ENCODE peak calls at places on chromosomes 4 and X, in ten cellular contexts. Z is pancreas, X is HCT116, E is ascending aorta, Q is ovary, N is cardiac muscle cell, F is BE2C, W is IMR-90, T is HL-60, G is astrocyte. I is an unnamed sample.

GRCh38 chrX:25083661-25084060 is 67.9 kb upstream of the ARX start:
- DNase-seq in E (no peak), X (no peak), Q (no peak), Z (no peak), T (no peak), G (no peak), F (no peak), W (no peak), N (no peak), I (no peak)

GRCh38 chr4:54942735-54943134 is 182.7 kb downstream of the KDR start:
- DNase-seq in X (no peak), F (no peak), G (no peak), T (no peak), E (no peak), Q (no peak), W (no peak), Z (no peak), N (no peak), I (no peak)

GRCh38 chrX:133969191-133969590 is 16.2 kb downstream of the GPC3 start:
- DNase-seq in X (no peak), T (no peak), W (no peak), Q (no peak), N (no peak), F (no peak), Z (no peak), E (no peak), G (no peak), I (no peak)

GRCh38 chrX:129665916-129666644 is 11.3 kb upstream of the APLN start:
- DNase-seq in T (no peak), X (peak; percentile 26), F (no peak), Q (no peak), N (no peak), E (peak; percentile 75), W (peak; percentile 75), Z (no peak), G (peak; percentile 71), I (no peak)

GRCh38 chr4:187171731-187172339 is 448.2 kb upstream of the FAT1 start:
- DNase-seq in Q (no peak), E (no peak), G (peak; percentile 45), W (peak; percentile 5), T (no peak), Z (no peak), F (no peak), N (no peak), X (no peak), I (no peak)

GRCh38 chrX:109847257-109848187 is 114.5 kb upstream of the ACSL4 start:
- DNase-seq in N (no peak), F (no peak), Q (no peak), E (no peak), W (peak; percentile 90), X (no peak), G (peak; percentile 90), Z (no peak), T (no peak), I (no peak)

GRCh38 chr4:85543832-85544231 is 68.9 kb downstream of the ARHGAP24 start:
- DNase-seq in N (no peak), T (no peak), X (no peak), F (no peak), G (peak; percentile 63), Q (no peak), W (peak; percentile 1), E (no peak), Z (no peak), I (no peak)

GRCh38 chrX:77788050-77788449 is 2.0 kb upstream of the ATRX start:
- DNase-seq in T (no peak), G (no peak), Q (no peak), N (no peak), F (no peak), W (peak; percentile 14), Z (no peak), E (no peak), X (peak; percentile 26), I (no peak)

GRCh38 chr4:74548561-74548960 is 103.6 kb downstream of the AREG start:
- DNase-seq in E (no peak), F (no peak), Z (no peak), T (no peak), G (no peak), Q (no peak), W (no peak), N (no peak), X (no peak), I (no peak)

GRCh38 chr4:13546855-13547562 is 2.7 kb upstream of the NKX3-2 start:
- DNase-seq in G (no peak), T (no peak), N (no peak), Z (no peak), W (no peak), E (no peak), Q (no peak), X (no peak), F (no peak), I (no peak)

GRCh38 chr4:48493485-48494100 is 3.5 kb downstream of the ZAR1 start:
- DNase-seq in E (no peak), W (no peak), N (peak; percentile 19), X (no peak), G (no peak), T (no peak), Z (no peak), F (no peak), Q (no peak), I (no peak)

GRCh38 chrX:91039777-91040176 is 394.9 kb upstream of the PABPC5 start:
- DNase-seq in Q (no peak), N (no peak), F (no peak), E (no peak), X (no peak), G (no peak), W (no peak), Z (no peak), T (no peak), I (no peak)

GRCh38 chr4:25235401-25235800 is 1.6 kb downstream of the PI4K2B start:
- DNase-seq in W (no peak), T (no peak), F (no peak), Q (no peak), E (no peak), N (no peak), X (no peak), Z (no peak), G (no peak), I (no peak)
- H3K4me3 ChIP-seq in W (peak overlapping the region; percentile 91), T (peak overlapping the region; percentile 70), F (peak overlapping the region; percentile 97), Q (peak overlapping the region; percentile 73), E (peak overlapping the region; percentile 81), N (peak overlapping the region; percentile 56), X (peak overlapping the region; percentile 77), Z (peak overlapping the region; percentile 97), G (peak overlapping the region; percentile 89), I (peak overlapping the region; percentile 98)

GRCh38 chrX:118973389-118974087 is 880 bp upstream of the LONRF3 start:
- DNase-seq in G (no peak), X (no peak), W (no peak), N (no peak), Q (peak; percentile 27), E (peak; percentile 64), T (no peak), F (no peak), Z (no peak), I (no peak)

GRCh38 chrX:118974908-118975671 is 672 bp downstream of the LONRF3 start:
- DNase-seq in W (no peak), X (no peak), G (no peak), E (peak; percentile 66), N (peak; percentile 22), F (peak; percentile 30), T (peak; percentile 47), Z (peak; percentile 35), Q (peak; percentile 38), I (no peak)

GRCh38 chrX:118975831-118976598 is 1.6 kb downstream of the LONRF3 start:
- DNase-seq in E (peak; percentile 92), G (no peak), Z (peak; percentile 73), X (no peak), F (peak; percentile 13), T (peak; percentile 80), W (peak; percentile 3), N (peak; percentile 10), Q (peak; percentile 83), I (peak; percentile 90)

GRCh38 chrX:118976599-118977340 is 2.4 kb downstream of the LONRF3 start:
- DNase-seq in G (no peak), N (no peak), Z (peak; percentile 53), T (peak; percentile 43), W (no peak), X (no peak), F (peak; percentile 40), E (peak; percentile 74), Q (peak; percentile 59), I (no peak)

GRCh38 chrX:118974088-118974907 is at the start of gene LONRF3:
- DNase-seq in G (peak; percentile 4), E (peak; percentile 89), X (no peak), N (peak; percentile 13), T (peak; percentile 85), Q (peak; percentile 80), W (peak; percentile 3), Z (peak; percentile 64), F (peak; percentile 22), I (peak; percentile 93)
- H3K27me3 ChIP-seq in G (peaks cover 27% of the 10 kb centered on the region), E (no peaks in the 10 kb centered on the region), X (no peaks in the 10 kb centered on the region), N (peaks cover 95% of the 10 kb centered on the region), T (peaks cover 7% of the 10 kb centered on the region), Q (no peaks in the 10 kb centered on the region), W (peaks cover 60% of the 10 kb centered on the region), Z (no peaks in the 10 kb centered on the region), F (peaks cover 42% of the 10 kb centered on the region), I (no peaks in the 10 kb centered on the region)

DNA sequence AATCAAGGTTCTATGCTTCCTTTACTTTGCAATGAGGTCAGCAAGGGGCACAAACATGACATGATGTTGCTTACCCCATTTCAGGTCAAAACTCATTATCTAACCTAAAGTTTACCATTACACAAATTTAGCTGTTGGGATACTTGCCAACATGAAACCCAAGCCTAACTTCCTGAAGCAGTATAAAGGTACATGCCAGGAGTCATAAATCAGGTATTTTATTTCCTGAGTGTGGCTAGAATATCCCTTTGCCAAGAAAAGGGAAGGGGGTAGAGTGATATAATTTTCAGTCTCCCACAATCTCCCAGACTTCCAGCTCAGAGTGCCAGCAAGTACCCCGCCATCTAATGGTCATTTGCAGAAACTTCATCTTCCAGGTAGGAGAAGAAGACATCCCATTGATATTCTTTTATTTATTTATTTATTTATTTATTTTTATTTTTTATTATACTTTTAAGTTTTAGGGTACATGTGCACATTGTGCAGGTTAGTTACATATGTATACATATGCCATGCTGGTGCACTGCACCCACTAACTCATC is 136.6 kb downstream of the NEXMIF start:
- DNase-seq in W (no peak), F (no peak), Z (no peak), G (no peak), E (no peak), N (no peak), Q (no peak), X (no peak), T (no peak), I (no peak)
- TF ChIP-seq CTCF in W (no peak), F (no peak), Z (no peak), G (no peak), E (no peak), N (no peak), Q (no peak), X (peak; percentile 21), T (no peak), I (no peak)

GRCh38 chrX:47941423-47941822 is 62.4 kb downstream of the ZNF182 start:
- DNase-seq in E (no peak), T (no peak), Z (no peak), W (no peak), F (no peak), Q (no peak), G (no peak), X (no peak), N (no peak), I (no peak)

GRCh38 chrX:47936224-47936939 is 67.4 kb downstream of the ZNF182 start:
- DNase-seq in G (no peak), X (no peak), W (no peak), F (peak; percentile 16), E (no peak), Z (no peak), Q (no peak), N (peak; percentile 49), T (peak; percentile 13), I (no peak)

GRCh38 chrX:47936940-47937317 is 66.9 kb downstream of the ZNF182 start:
- DNase-seq in F (no peak), G (no peak), W (no peak), Q (no peak), X (no peak), E (no peak), T (no peak), Z (no peak), N (no peak), I (no peak)

GRCh38 chrX:47940448-47940847 is 63.3 kb downstream of the ZNF182 start:
- DNase-seq in Z (no peak), X (no peak), G (no peak), T (no peak), F (no peak), Q (no peak), N (no peak), E (no peak), W (no peak), I (no peak)
- H3K4me3 ChIP-seq in Z (no peak overlapping the region), X (no peak overlapping the region), G (no peak overlapping the region), T (no peak overlapping the region), F (no peak overlapping the region), Q (no peak overlapping the region), N (no peak overlapping the region), E (no peak overlapping the region), W (no peak overlapping the region), I (no peak overlapping the region)

I was measured in right atrium auricular region.